ENCODE peak calls at places on chromosome X, in eight cellular contexts. H, F, S, R, O, Z, I and G are unnamed samples.

GRCh38 chrX:57821703-57822375 is 88.4 kb downstream of the ZXDA start:
- DNase-seq in F (peak; percentile 25), O (peak; percentile 25), H (peak; percentile 66), R (peak; percentile 43), S (peak; percentile 55), Z (peak; percentile 13), I (no peak), G (peak; percentile 48)

GRCh38 chrX:114046695-114047279 is 537.1 kb upstream of the HTR2C start:
- DNase-seq in F (no peak), Z (no peak), S (no peak), H (no peak), O (no peak), I (no peak), R (no peak), G (no peak)

GRCh38 chrX:45006002-45006800 is 133.2 kb downstream of the KDM6A start:
- DNase-seq in F (no peak), H (peak; percentile 53), O (no peak), I (no peak), R (no peak), Z (no peak), S (peak; percentile 29), G (peak; percentile 67)

GRCh38 chrX:125203379-125203736 is 116.3 kb upstream of the TEX13C start:
- DNase-seq in O (peak; percentile 14), S (no peak), R (no peak), Z (no peak), F (no peak), H (no peak), I (no peak), G (no peak)

GRCh38 chrX:11724122-11725017 is 33.7 kb upstream of the MSL3 start:
- DNase-seq in S (peak; percentile 41), R (peak; percentile 0), Z (no peak), H (peak; percentile 30), I (no peak), O (peak; percentile 42), F (peak; percentile 25), G (peak; percentile 7)

GRCh38 chrX:18828832-18829404 is 121.5 kb downstream of the PPEF1 start:
- DNase-seq in S (no peak), H (peak; percentile 12), I (no peak), Z (no peak), R (peak; percentile 28), F (peak; percentile 11), O (no peak), G (no peak)

GRCh38 chrX:46836701-46837542 is at the start of gene RP2:
- DNase-seq in F (peak; percentile 75), H (peak; percentile 96), R (peak; percentile 91), I (peak; percentile 80), O (peak; percentile 89), S (peak; percentile 92), Z (peak; percentile 71), G (peak; percentile 83)

GRCh38 chrX:112818114-112819012 is 22.3 kb downstream of the AMOT start:
- DNase-seq in O (no peak), R (no peak), H (no peak), I (no peak), Z (no peak), F (no peak), S (no peak), G (no peak)

GRCh38 chrX:30938295-30938694 is 49.2 kb upstream of the TAB3 start:
- DNase-seq in I (no peak), H (no peak), O (no peak), Z (no peak), F (no peak), S (no peak), R (no peak), G (no peak)

GRCh38 chrX:28697732-28698131 is 110.5 kb downstream of the IL1RAPL1 start:
- DNase-seq in H (no peak), Z (no peak), I (no peak), O (no peak), F (no peak), S (no peak), R (no peak), G (no peak)

GRCh38 chrX:13647709-13648212 is 5.2 kb upstream of the TCEANC start:
- DNase-seq in R (peak; percentile 78), Z (no peak), H (peak; percentile 16), I (no peak), F (peak; percentile 77), O (no peak), S (peak; percentile 89), G (peak; percentile 57)

GRCh38 chrX:31366076-31366475 is 294.2 kb upstream of the FTHL17 start:
- DNase-seq in I (no peak), R (no peak), H (no peak), Z (no peak), S (no peak), O (no peak), F (no peak), G (no peak)

GRCh38 chrX:152641996-152642395 is 4.3 kb downstream of the GABRQ start:
- DNase-seq in I (no peak), O (peak; percentile 46), H (peak; percentile 21), R (no peak), S (peak; percentile 1), Z (no peak), F (peak; percentile 38), G (no peak)

GRCh38 chrX:139112432-139112831 is 400.9 kb upstream of the FGF13 start:
- DNase-seq in I (no peak), H (no peak), F (no peak), R (no peak), Z (no peak), S (no peak), O (no peak), G (no peak)

GRCh38 chrX:75155830-75156525 is at the start of gene ABCB7:
- DNase-seq in I (peak; percentile 10), R (peak; percentile 65), Z (peak; percentile 34), S (peak; percentile 67), O (peak; percentile 75), H (peak; percentile 79), F (peak; percentile 25), G (peak; percentile 35)

GRCh38 chrX:153684447-153685178 is 3.1 kb upstream of the SLC6A8 start:
- DNase-seq in F (no peak), O (no peak), S (no peak), H (no peak), Z (no peak), I (no peak), R (peak; percentile 43), G (no peak)

GRCh38 chrX:153685751-153686676 is 1.7 kb upstream of the SLC6A8 start:
- DNase-seq in I (no peak), H (no peak), Z (no peak), R (no peak), F (peak; percentile 33), O (no peak), S (no peak), G (no peak)

GRCh38 chrX:153687121-153688039 is at the start of gene SLC6A8:
- DNase-seq in I (no peak), H (peak; percentile 67), Z (no peak), F (peak; percentile 78), O (peak; percentile 87), S (peak; percentile 44), R (peak; percentile 31), G (peak; percentile 27)

GRCh38 chrX:153688071-153688470 is 345 bp downstream of the SLC6A8 start:
- DNase-seq in R (no peak), Z (no peak), I (no peak), S (no peak), F (no peak), O (no peak), H (no peak), G (no peak)

GRCh38 chrX:153685179-153685536 is 2.6 kb upstream of the SLC6A8 start:
- DNase-seq in O (peak; percentile 74), Z (no peak), I (no peak), F (no peak), S (no peak), R (no peak), H (no peak), G (no peak)
- H3K4me3 ChIP-seq in O (no peak overlapping the region), Z (no peak overlapping the region), I (peak overlapping the region; percentile 48), F (no peak overlapping the region), S (no peak overlapping the region), R (peak overlapping the region; percentile 54), H (no peak overlapping the region), G (no peak overlapping the region)

GRCh38 chrX:42720209-42720608 is 57.8 kb downstream of the PPP1R2C start:
- DNase-seq in I (no peak), S (no peak), R (no peak), F (no peak), Z (no peak), H (no peak), O (no peak), G (no peak)

GRCh38 chrX:42710452-42710851 is 67.5 kb downstream of the PPP1R2C start:
- DNase-seq in F (no peak), I (no peak), O (no peak), S (no peak), Z (no peak), H (no peak), R (no peak), G (no peak)

GRCh38 chrX:42715689-42716022 is 62.3 kb downstream of the PPP1R2C start:
- DNase-seq in S (no peak), F (no peak), R (no peak), H (no peak), I (no peak), O (no peak), Z (no peak), G (no peak)

DNA sequence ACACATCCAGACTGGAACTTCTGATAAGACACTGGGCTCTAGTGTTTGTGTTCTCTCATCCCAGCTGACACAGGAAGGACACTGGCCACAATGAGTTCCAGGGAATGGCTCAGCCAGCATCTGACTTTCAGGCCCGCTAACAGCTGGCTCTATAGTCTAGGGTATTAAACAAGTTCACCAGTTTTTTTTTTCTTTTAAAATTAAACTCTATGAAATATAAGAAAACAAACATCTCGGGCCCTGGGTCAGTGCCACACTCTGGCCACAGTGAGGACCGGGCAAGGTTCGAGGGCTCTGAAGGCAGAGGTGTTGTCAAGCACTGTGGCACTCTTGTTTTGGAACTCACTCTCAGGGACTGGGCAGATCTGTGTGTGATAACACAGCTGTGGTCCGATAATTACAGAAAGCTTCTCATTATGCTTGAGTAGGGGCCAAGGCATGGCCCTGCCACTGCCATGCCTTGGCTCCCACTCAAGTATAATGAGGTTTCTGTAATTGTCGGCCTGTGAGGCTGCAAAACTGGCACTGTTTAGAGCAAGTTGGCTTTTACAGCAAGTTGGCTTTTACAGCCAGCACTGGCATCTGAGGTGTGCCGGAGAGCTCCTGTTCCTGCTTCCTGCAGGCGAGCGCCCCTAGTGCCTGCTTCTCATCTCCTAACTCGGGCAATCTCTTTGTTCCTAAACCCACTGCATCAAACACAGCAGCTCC is 62.8 kb downstream of the PPP1R2C start:
- DNase-seq in H (peak; percentile 36), F (no peak), I (peak; percentile 23), R (peak; percentile 14), Z (no peak), S (no peak), O (peak; percentile 25), G (no peak)
- TF ChIP-seq RAD21 in H (no peak), F (no peak), I (peak; percentile 46), R (no peak), Z (peak; percentile 48), S (no peak), O (peak; percentile 24), G (no peak)

GRCh38 chrX:48695925-48696300 is 621 bp upstream of the SUV39H1 start:
- DNase-seq in O (peak; percentile 55), Z (no peak), S (no peak), R (no peak), F (no peak), H (no peak), I (no peak), G (no peak)
- H3K4me3 ChIP-seq in O (peak overlapping the region; percentile 60), Z (peak overlapping the region; percentile 54), S (peak overlapping the region; percentile 64), R (peak overlapping the region; percentile 43), F (peak overlapping the region; percentile 80), H (peak overlapping the region; percentile 97), I (peak overlapping the region; percentile 84), G (peak overlapping the region; percentile 73)

DNA sequence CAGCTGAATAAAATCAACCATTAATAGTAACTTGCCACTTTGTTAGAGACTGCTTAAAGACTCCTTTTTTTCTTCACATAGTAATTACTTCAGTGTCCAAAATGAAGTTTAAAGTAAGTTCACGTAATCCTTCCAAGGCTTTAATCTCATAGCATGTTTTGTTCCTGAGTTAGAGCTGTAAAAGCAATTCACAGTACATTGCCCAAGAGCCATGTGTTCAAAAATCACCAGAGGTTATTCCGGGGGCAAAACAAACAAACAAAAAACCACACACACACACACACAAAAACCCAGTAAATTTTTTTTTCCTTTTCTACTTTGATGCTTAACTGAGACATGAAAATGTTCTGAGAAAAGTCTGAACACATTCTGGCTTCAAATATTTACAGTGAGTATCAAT is 6.1 kb downstream of the GPR82 start:
- DNase-seq in R (no peak), F (no peak), I (no peak), O (no peak), H (no peak), S (peak; percentile 12), Z (no peak), G (no peak)
- TF ChIP-seq RAD21 in R (no peak), F (no peak), I (no peak), O (no peak), H (no peak), S (no peak), Z (no peak), G (no peak)